ENCODE peak calls at places on chromosomes 13 and 19, in five cellular contexts. G is H9, E is trophoblast cell, Y is mesenchymal stem cell, Q is H1. D is an unnamed sample.

GRCh38 chr13:73303858-73304257 is 245.1 kb downstream of the KLF5 start:
- DNase-seq in Y (no peak), G (peak), Q (no peak), E (no peak), D (no peak)

GRCh38 chr13:24076124-24076523 is 84.4 kb upstream of the SPATA13 start:
- DNase-seq in E (no peak), Y (no peak), G (no peak), Q (no peak), D (no peak)

GRCh38 chr19:33683881-33684549 is 62.3 kb downstream of the CHST8 start:
- DNase-seq in Q (peak), Y (no peak), G (peak), E (peak), D (peak)

GRCh38 chr19:28350673-28351072 is 862.3 kb downstream of the UQCRFS1 start:
- DNase-seq in Y (no peak), G (no peak), Q (no peak), E (no peak), D (no peak)

GRCh38 chr19:7831452-7831851 is 1.4 kb downstream of the EVI5L start:
- DNase-seq in G (peak), Q (peak), Y (peak), E (peak), D (peak)

GRCh38 chr13:108346376-108346775 is 76.9 kb downstream of the TNFSF13B start:
- DNase-seq in Q (no peak), E (no peak), G (peak), Y (no peak), D (no peak)

GRCh38 chr13:44810067-44810840 is 179.0 kb downstream of the NUFIP1 start:
- DNase-seq in E (peak), Q (no peak), Y (no peak), G (no peak), D (no peak)

GRCh38 chr13:110017379-110017778 is 231.0 kb upstream of the IRS2 start:
- DNase-seq in G (peak), Q (no peak), E (peak), Y (peak), D (no peak)

GRCh38 chr19:18517606-18518005 is 4.3 kb downstream of the ELL start:
- DNase-seq in G (no peak), Q (no peak), E (peak), Y (no peak), D (no peak)

GRCh38 chr13:37495046-37495445 is 103.5 kb downstream of the POSTN start:
- DNase-seq in Y (no peak), E (no peak), Q (no peak), G (no peak), D (no peak)

GRCh38 chr13:37490176-37490575 is 108.4 kb downstream of the POSTN start:
- DNase-seq in E (no peak), Y (no peak), Q (no peak), G (no peak), D (no peak)

GRCh38 chr13:37491661-37492060 is 106.9 kb downstream of the POSTN start:
- DNase-seq in E (no peak), Y (no peak), Q (no peak), G (no peak), D (no peak)

GRCh38 chr13:37492741-37493514 is 105.6 kb downstream of the POSTN start:
- DNase-seq in Y (peak), E (no peak), Q (no peak), G (no peak), D (no peak)

GRCh38 chr13:37492061-37492460 is 106.5 kb downstream of the POSTN start:
- DNase-seq in E (no peak), Q (no peak), G (no peak), Y (no peak), D (no peak)
- H2BK12ac ChIP-seq in E (no peak), Q (no peak), G (no peak), Y (no peak), D (no peak)

DNA sequence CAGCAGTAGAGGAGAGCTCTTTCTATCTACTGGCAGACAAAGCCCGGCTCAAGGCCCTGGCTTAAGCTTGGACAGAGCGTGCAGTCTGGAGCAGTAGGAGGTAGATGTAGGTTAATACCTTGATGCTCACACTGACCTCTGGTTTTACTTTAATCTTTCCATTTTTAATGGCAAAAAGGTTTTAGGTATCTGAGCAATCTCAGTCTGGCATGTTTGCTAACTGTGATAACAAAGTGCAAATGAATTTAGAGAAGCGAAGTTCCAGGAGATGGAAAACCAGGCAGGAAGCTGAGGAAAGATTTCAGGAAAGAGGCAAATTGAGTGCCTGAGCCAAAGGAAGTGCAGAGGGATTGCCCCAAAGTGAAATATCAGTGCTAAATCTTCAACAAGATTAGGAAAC is 356.6 kb downstream of the FOXO1 start:
- DNase-seq in E (no peak), G (no peak), Y (no peak), Q (no peak), D (no peak)
- H3K18ac ChIP-seq in E (no peak), G (no peak), Y (no peak), Q (no peak), D (no peak)

DNA sequence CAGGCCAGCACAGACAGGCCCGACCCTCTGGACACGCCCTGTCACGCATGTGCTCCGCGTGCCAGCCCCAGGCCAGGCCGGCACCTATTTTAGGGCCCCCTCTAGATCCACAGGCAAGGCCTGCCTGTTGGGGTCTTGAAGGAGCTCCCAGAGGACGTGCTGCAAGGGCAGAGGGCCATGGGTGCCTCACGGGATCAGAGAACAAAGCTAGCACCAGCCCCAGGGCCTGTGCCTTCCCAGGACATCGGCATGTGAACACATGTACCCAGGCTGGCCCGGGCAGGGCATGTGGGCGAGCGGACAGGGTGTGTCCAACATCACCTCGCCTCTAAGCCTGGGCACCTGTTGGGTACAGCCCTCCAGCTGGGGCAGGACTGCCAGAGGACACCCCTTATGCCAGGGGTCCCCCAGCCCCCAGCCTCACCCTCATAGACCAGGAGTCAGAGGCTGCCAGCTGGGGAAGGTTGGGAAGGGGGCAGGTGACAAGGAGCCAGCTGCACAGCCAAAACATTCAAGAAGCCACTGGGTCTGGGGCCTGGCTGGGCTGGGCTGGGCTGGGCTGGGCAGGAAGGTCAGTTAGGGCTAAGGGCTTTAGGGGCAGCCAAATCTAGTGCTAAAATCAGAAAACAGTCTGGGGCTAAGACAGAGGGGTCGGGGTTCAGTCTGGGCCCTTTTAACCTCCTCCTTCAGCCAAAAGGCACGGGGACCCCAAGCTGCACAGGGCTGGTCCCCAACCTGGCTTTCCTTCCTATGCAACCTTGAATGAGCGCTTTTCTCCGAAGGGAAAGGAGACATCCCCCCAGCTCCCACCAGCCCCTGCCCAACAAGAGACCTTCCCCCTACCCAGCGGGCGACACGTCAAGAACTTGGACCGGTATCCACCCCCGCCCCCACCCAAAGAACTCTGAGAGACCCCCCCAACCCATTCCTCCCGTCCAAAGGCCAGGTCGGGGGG is 35.3 kb upstream of the NANOS3 start:
- DNase-seq in G (peak), Y (peak), Q (no peak), E (peak), D (no peak)
- H3K23ac ChIP-seq in G (no peak), Y (peak), Q (no peak), E (no peak), D (peak)

GRCh38 chr19:46351241-46352041 is 4.6 kb downstream of the PPP5C start:
- DNase-seq in E (peak), G (no peak), Y (peak), Q (no peak), D (no peak)
- H2BK12ac ChIP-seq in E (no peak), G (no peak), Y (peak), Q (no peak), D (no peak)

D was measured in neuronal stem cell.